ENCODE peak calls at places on chromosomes 1 and 21, in eight cellular contexts. A is transverse colon; H is sigmoid colon; U is GM23248; R is CD8-positive, alpha-beta T cell; D is cardiac muscle cell; T is K562; N is heart right ventricle. C is an unnamed sample.

GRCh38 chr1:53411541-53412152 is 47.6 kb upstream of the DMRTB1 start:
- DNase-seq in A (no peak), H (peak; percentile 32), U (peak; percentile 47), R (no peak), D (no peak), T (no peak), N (no peak), C (no peak)

GRCh38 chr1:16248603-16249534 is 11.9 kb upstream of the CPLANE2 start:
- DNase-seq in A (peak; percentile 83), H (peak; percentile 91), U (peak; percentile 62), R (no peak), D (peak; percentile 91), T (peak; percentile 72), N (peak; percentile 71), C (peak; percentile 88)

GRCh38 chr1:9362488-9362887 is 69.8 kb downstream of the SPSB1 start:
- DNase-seq in A (no peak), H (no peak), U (no peak), R (no peak), D (no peak), T (no peak), N (no peak), C (no peak)

GRCh38 chr1:90488451-90488850 is 228.7 kb downstream of the BARHL2 start:
- DNase-seq in A (no peak), H (no peak), U (peak; percentile 4), R (no peak), D (no peak), T (no peak), N (no peak), C (no peak)

GRCh38 chr1:215376544-215377264 is 190.4 kb upstream of the KCTD3 start:
- DNase-seq in A (no peak), H (no peak), U (peak; percentile 76), R (no peak), D (peak; percentile 26), T (no peak), N (no peak), C (no peak)

GRCh38 chr1:27148591-27148990 is 6.3 kb downstream of the SLC9A1 start:
- DNase-seq in A (no peak), H (no peak), U (no peak), R (no peak), D (no peak), T (no peak), N (no peak), C (no peak)

GRCh38 chr1:49864597-49864996 is 159.2 kb downstream of the AGBL4 start:
- DNase-seq in A (no peak), H (no peak), U (no peak), R (no peak), D (no peak), T (no peak), N (no peak), C (no peak)

GRCh38 chr1:213014642-213015041 is 1.0 kb downstream of the ANGEL2 start:
- DNase-seq in A (no peak), H (no peak), U (peak; percentile 66), R (no peak), D (peak; percentile 45), T (no peak), N (no peak), C (peak; percentile 26)

GRCh38 chr1:12450090-12450764 is 167.8 kb downstream of the DHRS3 start:
- DNase-seq in A (no peak), H (no peak), U (no peak), R (peak; percentile 43), D (no peak), T (no peak), N (no peak), C (no peak)

GRCh38 chr1:190170321-190170720 is 307.3 kb downstream of the BRINP3 start:
- DNase-seq in A (no peak), H (no peak), U (no peak), R (no peak), D (no peak), T (no peak), N (no peak), C (no peak)

GRCh38 chr1:215645182-215645581 is 78.1 kb downstream of the KCTD3 start:
- DNase-seq in A (no peak), H (no peak), U (peak; percentile 21), R (no peak), D (no peak), T (no peak), N (no peak), C (no peak)

GRCh38 chr1:44019398-44020044 is 11.7 kb downstream of the SLC6A9 start:
- DNase-seq in A (no peak), H (no peak), U (no peak), R (no peak), D (no peak), T (no peak), N (no peak), C (no peak)

GRCh38 chr1:17232759-17233661 is 15.9 kb upstream of the PADI3 start:
- DNase-seq in A (peak; percentile 31), H (no peak), U (peak; percentile 89), R (no peak), D (peak; percentile 62), T (no peak), N (no peak), C (no peak)

GRCh38 chr1:78664763-78665162 is 15.1 kb downstream of the IFI44 start:
- DNase-seq in A (no peak), H (no peak), U (no peak), R (no peak), D (no peak), T (no peak), N (no peak), C (no peak)

GRCh38 chr21:26850116-26850643 is 5.0 kb upstream of the ADAMTS1 start:
- DNase-seq in A (no peak), H (no peak), U (peak; percentile 60), R (no peak), D (peak; percentile 76), T (no peak), N (no peak), C (no peak)

GRCh38 chr1:226212545-226212944 is 10.9 kb upstream of the MIXL1 start:
- DNase-seq in A (no peak), H (no peak), U (no peak), R (no peak), D (no peak), T (no peak), N (no peak), C (no peak)

GRCh38 chr1:226220473-226221189 is 2.8 kb upstream of the MIXL1 start:
- DNase-seq in A (no peak), H (no peak), U (no peak), R (no peak), D (no peak), T (no peak), N (no peak), C (no peak)

GRCh38 chr1:226215239-226215638 is 8.2 kb upstream of the MIXL1 start:
- DNase-seq in A (no peak), H (no peak), U (no peak), R (no peak), D (no peak), T (no peak), N (no peak), C (no peak)

GRCh38 chr1:226216056-226216455 is 7.4 kb upstream of the MIXL1 start:
- DNase-seq in A (no peak), H (no peak), U (no peak), R (no peak), D (no peak), T (no peak), N (no peak), C (no peak)

DNA sequence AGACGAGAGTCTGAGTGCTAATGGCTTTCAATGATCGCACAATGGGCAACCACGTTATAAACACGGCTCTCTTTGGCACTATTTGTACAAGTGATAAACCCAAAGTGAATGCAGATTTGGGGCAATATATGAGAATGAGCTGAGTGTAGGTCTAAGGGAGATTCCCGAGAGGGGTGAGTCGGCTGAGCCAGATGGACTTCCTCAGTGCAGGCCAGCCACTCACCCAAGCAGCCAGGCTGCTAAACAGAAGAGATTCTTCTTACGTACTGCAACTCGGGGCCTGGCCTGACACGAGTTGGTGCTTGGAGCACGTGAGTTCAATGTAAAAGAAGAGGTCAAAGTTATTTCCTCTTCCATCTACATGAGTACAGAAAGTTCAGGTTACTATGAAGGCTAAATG is 6.2 kb upstream of the MIXL1 start:
- DNase-seq in A (no peak), H (no peak), U (no peak), R (no peak), D (peak; percentile 32), T (no peak), N (no peak), C (no peak)
- H3K4me1 ChIP-seq in A (no peaks in the 10 kb centered on the region), H (no peaks in the 10 kb centered on the region), U (no peaks in the 10 kb centered on the region), R (no peaks in the 10 kb centered on the region), D (peaks cover 14% of the 10 kb centered on the region), T (peaks cover 12% of the 10 kb centered on the region), N (no peaks in the 10 kb centered on the region), C (no peaks in the 10 kb centered on the region)

GRCh38 chr21:29182674-29183073 is 52.2 kb downstream of the MAP3K7CL start:
- DNase-seq in A (no peak), H (no peak), U (no peak), R (no peak), D (no peak), T (no peak), N (no peak), C (no peak)
- H3K4me3 ChIP-seq in A (no peak overlapping the region), H (no peak overlapping the region), U (peak overlapping the region; percentile 77), R (no peak overlapping the region), D (no peak overlapping the region), T (no peak overlapping the region), N (peak overlapping the region; percentile 43), C (no peak overlapping the region)

DNA sequence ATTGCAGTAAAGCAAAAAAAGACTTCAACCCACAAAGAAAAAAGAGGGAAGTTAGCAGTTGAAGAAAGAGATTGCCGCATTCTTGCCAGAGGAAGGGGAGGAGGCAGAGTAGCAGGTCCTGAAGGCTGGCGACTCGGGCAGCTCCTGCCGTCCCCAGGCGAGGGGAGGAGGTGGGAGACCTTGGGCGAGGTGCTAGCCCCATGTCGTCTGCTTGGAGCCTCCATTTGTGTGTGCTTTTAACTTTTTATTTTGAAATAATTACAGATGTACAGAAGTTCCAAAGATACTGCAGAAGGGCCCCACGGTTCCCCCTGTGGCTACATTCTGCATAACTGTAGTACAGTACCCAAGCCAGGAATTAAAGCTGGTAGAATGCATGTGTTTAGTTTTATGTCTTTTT is 6.8 kb downstream of the TRPM2 start:
- DNase-seq in A (no peak), H (no peak), U (peak; percentile 12), R (no peak), D (no peak), T (no peak), N (no peak), C (no peak)
- H3K27ac ChIP-seq in A (no peak overlapping the region), H (no peak overlapping the region), U (no peak overlapping the region), R (no peak overlapping the region), D (no peak overlapping the region), T (no peak overlapping the region), N (no peak overlapping the region), C (no peak overlapping the region)

GRCh38 chr1:155003766-155004351 is 1.3 kb downstream of the ZBTB7B start:
- DNase-seq in A (peak; percentile 78), H (peak; percentile 92), U (peak; percentile 63), R (no peak), D (peak; percentile 60), T (peak; percentile 62), N (peak; percentile 79), C (peak; percentile 73)

GRCh38 chr1:155002479-155003226 is at the start of gene ZBTB7B:
- DNase-seq in A (peak; percentile 54), H (no peak), U (peak; percentile 57), R (no peak), D (peak; percentile 47), T (peak; percentile 49), N (no peak), C (no peak)

GRCh38 chr1:155003227-155003765 is 694 bp downstream of the ZBTB7B start:
- DNase-seq in A (peak; percentile 43), H (no peak), U (peak; percentile 55), R (no peak), D (peak; percentile 34), T (no peak), N (no peak), C (peak; percentile 38)

GRCh38 chr1:155005076-155005971 is 2.7 kb downstream of the ZBTB7B start:
- DNase-seq in A (peak; percentile 86), H (peak; percentile 92), U (peak; percentile 87), R (no peak), D (no peak), T (no peak), N (peak; percentile 80), C (peak; percentile 45)

GRCh38 chr1:155004352-155005075 is 1.9 kb downstream of the ZBTB7B start:
- DNase-seq in A (peak; percentile 30), H (no peak), U (peak; percentile 34), R (no peak), D (no peak), T (no peak), N (no peak), C (no peak)
- H3K4me1 ChIP-seq in A (peaks cover 53% of the 10 kb centered on the region), H (peaks cover 59% of the 10 kb centered on the region), U (peaks cover 27% of the 10 kb centered on the region), R (peaks cover 76% of the 10 kb centered on the region), D (peaks cover under 1% of the 10 kb centered on the region), T (peaks cover 56% of the 10 kb centered on the region), N (peaks cover 50% of the 10 kb centered on the region), C (peaks cover 28% of the 10 kb centered on the region)

C was measured in testis.